ENCODE peak calls at places on chromosomes 11 and 22, in five cellular contexts. J is cortex of kidney, B is cardiac muscle cell, C is EL, E is NB4. X is an unnamed sample.

GRCh38 chr11:44797886-44798683 is 71.3 kb downstream of the TSPAN18 start:
- DNase-seq in J (no peak), B (no peak), C (no peak), E (no peak), X (no peak)

GRCh38 chr11:235180-235997 is 753 bp downstream of the SIRT3 start:
- DNase-seq in J (no peak), B (no peak), C (no peak), E (no peak), X (peak)

GRCh38 chr22:25027959-25028840 is 75.7 kb downstream of the KIAA1671 start:
- DNase-seq in J (no peak), B (peak), C (peak), E (peak), X (peak)

GRCh38 chr11:121063728-121064127 is 37.3 kb upstream of the TECTA start:
- DNase-seq in J (no peak), B (peak), C (peak), E (peak), X (no peak)

GRCh38 chr11:113448311-113448666 is 26.9 kb downstream of the DRD2 start:
- DNase-seq in J (no peak), B (no peak), C (no peak), E (no peak), X (no peak)

GRCh38 chr22:48070760-48071159 is 1308.3 kb downstream of the TBC1D22A start:
- DNase-seq in J (no peak), B (no peak), C (no peak), E (no peak), X (no peak)

GRCh38 chr22:28442951-28443876 is 236.4 kb downstream of the TTC28 start:
- DNase-seq in J (no peak), B (peak), C (peak), E (peak), X (peak)

GRCh38 chr22:31296258-31296657 is 4.0 kb upstream of the PIK3IP1 start:
- DNase-seq in J (no peak), B (no peak), C (peak), E (no peak), X (peak)

GRCh38 chr11:133227674-133228111 is 304.6 kb downstream of the OPCML start:
- DNase-seq in J (no peak), B (no peak), C (no peak), E (no peak), X (no peak)

GRCh38 chr11:29352273-29352672 is 664.6 kb downstream of the KCNA4 start:
- DNase-seq in J (no peak), B (no peak), C (no peak), E (no peak), X (no peak)

GRCh38 chr22:22185217-22185616 is 59.4 kb upstream of the VPREB1 start:
- DNase-seq in J (no peak), B (no peak), C (no peak), E (no peak), X (no peak)

GRCh38 chr11:132715041-132715440 is 817.3 kb downstream of the OPCML start:
- DNase-seq in J (no peak), B (no peak), C (peak), E (no peak), X (no peak)

GRCh38 chr11:65301491-65302329 is 13.0 kb upstream of the CDC42EP2 start:
- DNase-seq in J (no peak), B (peak), C (no peak), E (no peak), X (no peak)

GRCh38 chr22:31085928-31086327 is 4.8 kb downstream of the SMTN start:
- DNase-seq in J (no peak), B (no peak), C (no peak), E (no peak), X (no peak)

GRCh38 chr11:42161886-42162285 is 702.4 kb upstream of the LRRC4C start:
- DNase-seq in J (no peak), B (no peak), C (no peak), E (no peak), X (no peak)

GRCh38 chr11:47412152-47412746 is 3.9 kb downstream of the SLC39A13 start:
- DNase-seq in J (no peak), B (peak), C (peak), E (peak), X (peak)

GRCh38 chr11:117998201-117998579 is 12.0 kb downstream of the IL10RA start:
- DNase-seq in J (no peak), B (no peak), C (no peak), E (no peak), X (no peak)

GRCh38 chr22:23070418-23071162 is at the start of gene GNAZ:
- DNase-seq in J (no peak), B (peak), C (peak), E (peak), X (no peak)

GRCh38 chr11:103872748-103873147 is 163.7 kb upstream of the DDI1 start:
- DNase-seq in J (no peak), B (no peak), C (no peak), E (no peak), X (no peak)

GRCh38 chr11:67022961-67023956 is at the start of gene SYT12:
- DNase-seq in J (no peak), B (peak), C (peak), E (peak), X (no peak)

GRCh38 chr11:8329961-8330361 is 66.3 kb upstream of the LMO1 start:
- DNase-seq in J (no peak), B (no peak), C (no peak), E (no peak), X (no peak)

GRCh38 chr11:73085189-73085875 is 56.8 kb downstream of the FCHSD2 start:
- DNase-seq in J (no peak), B (no peak), C (no peak), E (peak), X (peak)

GRCh38 chr22:28246392-28246791 is 327.3 kb upstream of the PITPNB start:
- DNase-seq in J (no peak), B (no peak), C (peak), E (no peak), X (no peak)

GRCh38 chr11:86580535-86580934 is 91.9 kb downstream of the ME3 start:
- DNase-seq in J (no peak), B (no peak), C (no peak), E (no peak), X (no peak)

GRCh38 chr22:36301384-36301828 is 48.5 kb downstream of the APOL1 start:
- DNase-seq in J (no peak), B (peak), C (peak), E (peak), X (peak)

GRCh38 chr11:65133724-65134123 is 595 bp downstream of the SYVN1 start:
- DNase-seq in J (no peak), B (no peak), C (no peak), E (no peak), X (no peak)